ENCODE peak calls at places on chromosomes 5 and 9, in ten cellular contexts. One of them, this sample, is unnamed. For H3K27me3, the result is how much of the 10 kb centered on the place peaks cover.

GRCh38 chr9:21993893-21994525 is at the start of gene CDKN2A:
- DNase-seq in small intestine: peak
- DNase-seq in body of pancreas: peak
- DNase-seq in right atrium auricular region: peak
- DNase-seq in CD8-positive, alpha-beta T cell: peak
- DNase-seq in H9: peak
- DNase-seq in AG04450: no peak
- DNase-seq in foreskin keratinocyte: no peak
- DNase-seq in breast epithelium: no peak
- DNase-seq in pancreas: no peak
- DNase-seq in this sample: no peak

GRCh38 chr5:136525546-136525945 is 160.2 kb upstream of the TRPC7 start:
- DNase-seq in AG04450: no peak
- DNase-seq in CD8-positive, alpha-beta T cell: no peak
- DNase-seq in pancreas: no peak
- DNase-seq in breast epithelium: no peak
- DNase-seq in foreskin keratinocyte: no peak
- DNase-seq in H9: no peak
- DNase-seq in body of pancreas: no peak
- DNase-seq in right atrium auricular region: no peak
- DNase-seq in small intestine: no peak
- DNase-seq in this sample: no peak

GRCh38 chr9:110156902-110157301 is 51.1 kb downstream of the C9orf152 start:
- DNase-seq in right atrium auricular region: no peak
- DNase-seq in CD8-positive, alpha-beta T cell: peak
- DNase-seq in breast epithelium: no peak
- DNase-seq in AG04450: no peak
- DNase-seq in small intestine: peak
- DNase-seq in H9: no peak
- DNase-seq in foreskin keratinocyte: no peak
- DNase-seq in pancreas: no peak
- DNase-seq in body of pancreas: peak
- DNase-seq in this sample: no peak

GRCh38 chr5:165881259-165881658 is 2375.8 kb downstream of the MAT2B start:
- DNase-seq in CD8-positive, alpha-beta T cell: no peak
- DNase-seq in breast epithelium: no peak
- DNase-seq in AG04450: no peak
- DNase-seq in small intestine: no peak
- DNase-seq in right atrium auricular region: no peak
- DNase-seq in pancreas: no peak
- DNase-seq in body of pancreas: no peak
- DNase-seq in foreskin keratinocyte: no peak
- DNase-seq in H9: no peak
- DNase-seq in this sample: no peak

GRCh38 chr5:72510610-72511121 is 3.5 kb upstream of the ZNF366 start:
- DNase-seq in right atrium auricular region: peak
- DNase-seq in body of pancreas: peak
- DNase-seq in foreskin keratinocyte: no peak
- DNase-seq in pancreas: no peak
- DNase-seq in breast epithelium: peak
- DNase-seq in small intestine: no peak
- DNase-seq in CD8-positive, alpha-beta T cell: no peak
- DNase-seq in AG04450: peak
- DNase-seq in H9: no peak
- DNase-seq in this sample: no peak

GRCh38 chr5:10595678-10596309 is 31.9 kb downstream of the ANKRD33B start:
- DNase-seq in right atrium auricular region: peak
- DNase-seq in CD8-positive, alpha-beta T cell: no peak
- DNase-seq in body of pancreas: peak
- DNase-seq in small intestine: peak
- DNase-seq in AG04450: peak
- DNase-seq in H9: no peak
- DNase-seq in breast epithelium: peak
- DNase-seq in foreskin keratinocyte: peak
- DNase-seq in pancreas: peak
- DNase-seq in this sample: no peak

GRCh38 chr5:171483453-171484177 is 64.2 kb downstream of the FGF18 start:
- DNase-seq in H9: no peak
- DNase-seq in AG04450: peak
- DNase-seq in foreskin keratinocyte: no peak
- DNase-seq in small intestine: no peak
- DNase-seq in body of pancreas: peak
- DNase-seq in pancreas: peak
- DNase-seq in CD8-positive, alpha-beta T cell: no peak
- DNase-seq in breast epithelium: no peak
- DNase-seq in right atrium auricular region: peak
- DNase-seq in this sample: no peak

GRCh38 chr5:94028001-94028400 is 286.6 kb upstream of the POU5F2 start:
- DNase-seq in breast epithelium: no peak
- DNase-seq in H9: no peak
- DNase-seq in right atrium auricular region: no peak
- DNase-seq in CD8-positive, alpha-beta T cell: no peak
- DNase-seq in AG04450: no peak
- DNase-seq in body of pancreas: no peak
- DNase-seq in pancreas: no peak
- DNase-seq in foreskin keratinocyte: peak
- DNase-seq in small intestine: no peak
- DNase-seq in this sample: no peak

GRCh38 chr9:109989296-109989695 is 209.3 kb downstream of the PALM2AKAP2 start:
- DNase-seq in body of pancreas: no peak
- DNase-seq in H9: no peak
- DNase-seq in small intestine: no peak
- DNase-seq in foreskin keratinocyte: no peak
- DNase-seq in right atrium auricular region: no peak
- DNase-seq in breast epithelium: no peak
- DNase-seq in AG04450: no peak
- DNase-seq in CD8-positive, alpha-beta T cell: no peak
- DNase-seq in pancreas: no peak
- DNase-seq in this sample: no peak

GRCh38 chr9:35603506-35603985 is 1.5 kb upstream of the TESK1 start:
- DNase-seq in small intestine: no peak
- DNase-seq in H9: no peak
- DNase-seq in AG04450: peak
- DNase-seq in foreskin keratinocyte: no peak
- DNase-seq in body of pancreas: peak
- DNase-seq in CD8-positive, alpha-beta T cell: no peak
- DNase-seq in right atrium auricular region: peak
- DNase-seq in pancreas: no peak
- DNase-seq in breast epithelium: peak
- DNase-seq in this sample: no peak

GRCh38 chr5:38473008-38473407 is 83.4 kb downstream of the LIFR start:
- DNase-seq in CD8-positive, alpha-beta T cell: no peak
- DNase-seq in AG04450: no peak
- DNase-seq in H9: no peak
- DNase-seq in right atrium auricular region: no peak
- DNase-seq in body of pancreas: no peak
- DNase-seq in small intestine: no peak
- DNase-seq in pancreas: no peak
- DNase-seq in foreskin keratinocyte: no peak
- DNase-seq in breast epithelium: no peak
- DNase-seq in this sample: no peak
- H3K27me3 ChIP-seq in CD8-positive, alpha-beta T cell: under half
- H3K27me3 ChIP-seq in AG04450: under half
- H3K27me3 ChIP-seq in H9: under half
- H3K27me3 ChIP-seq in right atrium auricular region: under half
- H3K27me3 ChIP-seq in body of pancreas: under half
- H3K27me3 ChIP-seq in small intestine: under half
- H3K27me3 ChIP-seq in pancreas: under half
- H3K27me3 ChIP-seq in foreskin keratinocyte: under half
- H3K27me3 ChIP-seq in breast epithelium: under half
- H3K27me3 ChIP-seq in this sample: under half

GRCh38 chr9:137163805-137164204 is 6.0 kb downstream of the LRRC26 start:
- DNase-seq in AG04450: no peak
- DNase-seq in small intestine: no peak
- DNase-seq in pancreas: no peak
- DNase-seq in breast epithelium: no peak
- DNase-seq in body of pancreas: no peak
- DNase-seq in foreskin keratinocyte: no peak
- DNase-seq in H9: no peak
- DNase-seq in CD8-positive, alpha-beta T cell: no peak
- DNase-seq in right atrium auricular region: no peak
- DNase-seq in this sample: no peak

GRCh38 chr9:137161558-137162483 is 8.0 kb downstream of the LRRC26 start:
- DNase-seq in pancreas: no peak
- DNase-seq in foreskin keratinocyte: no peak
- DNase-seq in CD8-positive, alpha-beta T cell: no peak
- DNase-seq in AG04450: no peak
- DNase-seq in right atrium auricular region: no peak
- DNase-seq in body of pancreas: no peak
- DNase-seq in breast epithelium: no peak
- DNase-seq in small intestine: no peak
- DNase-seq in H9: no peak
- DNase-seq in this sample: no peak

GRCh38 chr9:137162505-137163100 is 7.2 kb downstream of the LRRC26 start:
- DNase-seq in breast epithelium: peak
- DNase-seq in small intestine: peak
- DNase-seq in foreskin keratinocyte: no peak
- DNase-seq in pancreas: no peak
- DNase-seq in CD8-positive, alpha-beta T cell: no peak
- DNase-seq in H9: no peak
- DNase-seq in right atrium auricular region: no peak
- DNase-seq in AG04450: no peak
- DNase-seq in body of pancreas: peak
- DNase-seq in this sample: no peak

GRCh38 chr9:137164370-137165249 is 5.2 kb downstream of the LRRC26 start:
- DNase-seq in small intestine: no peak
- DNase-seq in CD8-positive, alpha-beta T cell: no peak
- DNase-seq in AG04450: no peak
- DNase-seq in right atrium auricular region: no peak
- DNase-seq in pancreas: no peak
- DNase-seq in breast epithelium: no peak
- DNase-seq in foreskin keratinocyte: no peak
- DNase-seq in body of pancreas: no peak
- DNase-seq in H9: no peak
- DNase-seq in this sample: no peak

DNA sequence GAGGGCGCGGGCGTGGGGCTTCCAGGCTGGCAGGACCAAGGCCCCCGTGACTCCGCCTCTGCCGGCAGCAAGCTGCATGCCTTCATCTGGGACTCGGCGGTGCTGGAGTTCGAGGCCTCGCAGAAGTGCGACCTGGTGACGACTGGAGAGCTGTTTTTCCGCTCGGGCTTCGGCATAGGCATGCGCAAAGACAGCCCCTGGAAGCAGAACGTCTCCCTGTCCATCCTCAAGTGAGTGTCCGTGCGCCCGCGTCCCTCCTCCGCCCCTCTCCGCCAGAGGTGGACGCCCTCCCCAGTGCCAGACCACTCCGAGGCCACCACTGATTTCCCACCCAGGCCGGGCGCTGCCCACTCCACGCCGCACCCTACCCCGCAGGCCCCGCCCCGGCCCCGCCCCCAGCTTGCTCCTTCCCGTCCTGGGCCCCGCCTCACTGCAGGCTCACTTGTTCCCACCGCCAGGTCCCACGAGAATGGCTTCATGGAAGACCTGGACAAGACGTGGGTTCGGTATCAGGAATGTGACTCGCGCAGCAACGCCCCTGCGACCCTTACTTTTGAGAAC is 6.7 kb downstream of the LRRC26 start:
- DNase-seq in body of pancreas: no peak
- DNase-seq in CD8-positive, alpha-beta T cell: no peak
- DNase-seq in foreskin keratinocyte: no peak
- DNase-seq in small intestine: no peak
- DNase-seq in H9: peak
- DNase-seq in pancreas: no peak
- DNase-seq in breast epithelium: no peak
- DNase-seq in right atrium auricular region: no peak
- DNase-seq in AG04450: no peak
- DNase-seq in this sample: no peak
- H3K27me3 ChIP-seq in body of pancreas: under half
- H3K27me3 ChIP-seq in CD8-positive, alpha-beta T cell: under half
- H3K27me3 ChIP-seq in foreskin keratinocyte: half or more
- H3K27me3 ChIP-seq in small intestine: under half
- H3K27me3 ChIP-seq in H9: under half
- H3K27me3 ChIP-seq in pancreas: under half
- H3K27me3 ChIP-seq in breast epithelium: under half
- H3K27me3 ChIP-seq in right atrium auricular region: half or more
- H3K27me3 ChIP-seq in AG04450: half or more
- H3K27me3 ChIP-seq in this sample: half or more

GRCh38 chr9:124003636-124004349 is 7.8 kb upstream of the LHX2 start:
- DNase-seq in AG04450: no peak
- DNase-seq in small intestine: no peak
- DNase-seq in pancreas: no peak
- DNase-seq in foreskin keratinocyte: no peak
- DNase-seq in right atrium auricular region: no peak
- DNase-seq in breast epithelium: no peak
- DNase-seq in CD8-positive, alpha-beta T cell: no peak
- DNase-seq in H9: no peak
- DNase-seq in body of pancreas: no peak
- DNase-seq in this sample: no peak
- H3K27me3 ChIP-seq in AG04450: half or more
- H3K27me3 ChIP-seq in small intestine: under half
- H3K27me3 ChIP-seq in pancreas: under half
- H3K27me3 ChIP-seq in foreskin keratinocyte: half or more
- H3K27me3 ChIP-seq in right atrium auricular region: half or more
- H3K27me3 ChIP-seq in breast epithelium: under half
- H3K27me3 ChIP-seq in CD8-positive, alpha-beta T cell: half or more
- H3K27me3 ChIP-seq in H9: half or more
- H3K27me3 ChIP-seq in body of pancreas: under half
- H3K27me3 ChIP-seq in this sample: half or more

DNA sequence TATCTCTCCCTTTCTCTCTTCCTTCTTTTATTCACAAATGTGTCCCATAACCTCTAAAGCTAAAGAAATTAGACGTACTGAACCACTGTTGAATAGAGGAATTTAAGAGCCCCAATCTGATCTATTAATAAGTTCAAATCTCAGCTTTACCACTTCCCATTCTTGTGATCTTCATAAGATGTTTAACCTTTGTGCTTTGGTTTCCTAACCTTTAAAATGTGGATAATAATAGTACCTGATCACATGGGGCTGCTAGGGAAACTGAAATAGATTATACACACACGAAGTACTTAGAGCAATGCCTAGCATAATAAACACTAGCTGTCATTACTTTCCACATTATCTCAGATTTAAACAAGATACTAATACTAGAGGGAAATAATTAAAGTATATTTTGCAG is 324.3 kb upstream of the SEMA6A start:
- DNase-seq in CD8-positive, alpha-beta T cell: no peak
- DNase-seq in right atrium auricular region: no peak
- DNase-seq in pancreas: no peak
- DNase-seq in H9: no peak
- DNase-seq in foreskin keratinocyte: no peak
- DNase-seq in breast epithelium: no peak
- DNase-seq in small intestine: no peak
- DNase-seq in AG04450: no peak
- DNase-seq in body of pancreas: no peak
- DNase-seq in this sample: no peak
- H3K27me3 ChIP-seq in CD8-positive, alpha-beta T cell: under half
- H3K27me3 ChIP-seq in right atrium auricular region: under half
- H3K27me3 ChIP-seq in pancreas: under half
- H3K27me3 ChIP-seq in H9: under half
- H3K27me3 ChIP-seq in foreskin keratinocyte: under half
- H3K27me3 ChIP-seq in breast epithelium: under half
- H3K27me3 ChIP-seq in small intestine: under half
- H3K27me3 ChIP-seq in AG04450: under half
- H3K27me3 ChIP-seq in body of pancreas: under half
- H3K27me3 ChIP-seq in this sample: under half

GRCh38 chr5:142789206-142789605 is 19.0 kb downstream of the ARHGAP26 start:
- DNase-seq in foreskin keratinocyte: no peak
- DNase-seq in small intestine: no peak
- DNase-seq in breast epithelium: no peak
- DNase-seq in AG04450: no peak
- DNase-seq in CD8-positive, alpha-beta T cell: no peak
- DNase-seq in body of pancreas: no peak
- DNase-seq in right atrium auricular region: no peak
- DNase-seq in H9: no peak
- DNase-seq in pancreas: no peak
- DNase-seq in this sample: no peak
- H3K27me3 ChIP-seq in foreskin keratinocyte: under half
- H3K27me3 ChIP-seq in small intestine: under half
- H3K27me3 ChIP-seq in breast epithelium: under half
- H3K27me3 ChIP-seq in AG04450: under half
- H3K27me3 ChIP-seq in CD8-positive, alpha-beta T cell: under half
- H3K27me3 ChIP-seq in body of pancreas: under half
- H3K27me3 ChIP-seq in right atrium auricular region: under half
- H3K27me3 ChIP-seq in H9: under half
- H3K27me3 ChIP-seq in pancreas: under half
- H3K27me3 ChIP-seq in this sample: under half

This sample was measured in effector memory CD4-positive, alpha-beta T cell.